ENCODE peak calls at places on chromosomes 5 and 9, in five cellular contexts. One of them, this sample, is unnamed.
A peak's percentile ranks its signal among the peaks of the same experiment; 100 is the strongest.

GRCh38 chr9:130283514-130284248 is 18.1 kb downstream of the HMCN2 start:
- DNase-seq in OCI-LY7: no peak
- DNase-seq in fibroblast of the aortic adventitia: no peak
- DNase-seq in stomach: no peak
- DNase-seq in GM23248: no peak
- DNase-seq in this sample: no peak

GRCh38 chr9:17064558-17064957 is 70.3 kb upstream of the CNTLN start:
- DNase-seq in OCI-LY7: no peak
- DNase-seq in GM23248: no peak
- DNase-seq in stomach: no peak
- DNase-seq in fibroblast of the aortic adventitia: no peak
- DNase-seq in this sample: no peak

GRCh38 chr9:114779352-114779845 is 26.4 kb downstream of the TNFSF15 start:
- DNase-seq in OCI-LY7: no peak
- DNase-seq in stomach: peak; percentile 97
- DNase-seq in fibroblast of the aortic adventitia: peak; percentile 25
- DNase-seq in GM23248: peak; percentile 50
- DNase-seq in this sample: peak; percentile 89

GRCh38 chr5:21810737-21811316 is 1042.3 kb downstream of the CDH12 start:
- DNase-seq in fibroblast of the aortic adventitia: peak; percentile 17
- DNase-seq in stomach: no peak
- DNase-seq in OCI-LY7: peak; percentile 26
- DNase-seq in GM23248: peak; percentile 52
- DNase-seq in this sample: no peak

GRCh38 chr5:3429962-3430361 is 165.7 kb upstream of the IRX1 start:
- DNase-seq in stomach: no peak
- DNase-seq in OCI-LY7: no peak
- DNase-seq in GM23248: no peak
- DNase-seq in fibroblast of the aortic adventitia: no peak
- DNase-seq in this sample: no peak

GRCh38 chr5:91283326-91283725 is 99.8 kb downstream of the ARRDC3 start:
- DNase-seq in OCI-LY7: no peak
- DNase-seq in GM23248: no peak
- DNase-seq in stomach: no peak
- DNase-seq in fibroblast of the aortic adventitia: no peak
- DNase-seq in this sample: no peak

GRCh38 chr5:2752059-2752874 is 790 bp upstream of the IRX2 start:
- DNase-seq in fibroblast of the aortic adventitia: peak; percentile 2
- DNase-seq in GM23248: peak; percentile 81
- DNase-seq in stomach: peak; percentile 60
- DNase-seq in OCI-LY7: no peak
- DNase-seq in this sample: no peak

GRCh38 chr5:116574682-116575634 is at the start of gene SEMA6A:
- DNase-seq in OCI-LY7: no peak
- DNase-seq in fibroblast of the aortic adventitia: peak; percentile 72
- DNase-seq in stomach: peak; percentile 90
- DNase-seq in GM23248: peak; percentile 85
- DNase-seq in this sample: peak; percentile 94

GRCh38 chr5:180586870-180587269 is 4.4 kb downstream of the SCGB3A1 start:
- DNase-seq in GM23248: no peak
- DNase-seq in fibroblast of the aortic adventitia: no peak
- DNase-seq in stomach: no peak
- DNase-seq in OCI-LY7: no peak
- DNase-seq in this sample: no peak

DNA sequence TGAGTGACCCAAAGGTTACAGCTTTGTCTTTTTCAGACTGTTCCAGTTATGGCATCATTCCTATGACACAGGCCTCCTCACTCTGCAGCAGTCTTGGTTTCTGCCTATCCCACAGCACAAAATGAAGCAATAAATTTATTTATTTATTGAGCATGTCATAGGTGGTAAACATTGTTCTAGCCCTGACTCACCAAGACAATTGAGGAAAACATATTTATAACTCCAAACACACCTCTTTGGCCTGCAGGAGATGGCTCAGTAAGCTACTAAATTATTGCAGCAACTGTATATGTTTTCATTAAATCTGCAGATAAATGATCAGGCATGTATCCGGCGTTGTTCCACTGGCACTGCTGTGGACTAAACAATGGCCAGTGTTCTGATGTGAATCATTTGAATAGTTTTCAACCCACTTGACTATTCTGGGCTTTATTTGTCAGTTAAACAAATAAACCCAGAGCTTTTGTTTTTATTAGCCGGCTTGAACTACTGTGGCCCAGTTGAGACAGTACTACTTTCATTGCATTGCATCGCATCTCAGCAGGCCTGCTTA is 83.2 kb downstream of the FOXD1 start:
- DNase-seq in GM23248: peak; percentile 93
- DNase-seq in fibroblast of the aortic adventitia: peak; percentile 95
- DNase-seq in stomach: no peak
- DNase-seq in OCI-LY7: no peak
- DNase-seq in this sample: no peak
- H3K4me3 ChIP-seq in GM23248: no peak overlapping the region
- H3K4me3 ChIP-seq in fibroblast of the aortic adventitia: no peak overlapping the region
- H3K4me3 ChIP-seq in stomach: no peak overlapping the region
- H3K4me3 ChIP-seq in OCI-LY7: no peak overlapping the region
- H3K4me3 ChIP-seq in this sample: no peak overlapping the region

GRCh38 chr9:122349201-122349600 is 21.6 kb upstream of the PTGS1 start:
- DNase-seq in fibroblast of the aortic adventitia: no peak
- DNase-seq in stomach: no peak
- DNase-seq in GM23248: no peak
- DNase-seq in OCI-LY7: no peak
- DNase-seq in this sample: no peak

GRCh38 chr9:122347348-122348287 is 23.2 kb upstream of the PTGS1 start:
- DNase-seq in GM23248: peak; percentile 67
- DNase-seq in OCI-LY7: no peak
- DNase-seq in stomach: no peak
- DNase-seq in fibroblast of the aortic adventitia: peak; percentile 48
- DNase-seq in this sample: no peak

GRCh38 chr9:122348288-122348777 is 22.5 kb upstream of the PTGS1 start:
- DNase-seq in GM23248: no peak
- DNase-seq in stomach: no peak
- DNase-seq in OCI-LY7: no peak
- DNase-seq in fibroblast of the aortic adventitia: no peak
- DNase-seq in this sample: no peak

GRCh38 chr9:122348791-122349190 is 22.0 kb upstream of the PTGS1 start:
- DNase-seq in stomach: no peak
- DNase-seq in GM23248: no peak
- DNase-seq in OCI-LY7: no peak
- DNase-seq in fibroblast of the aortic adventitia: no peak
- DNase-seq in this sample: no peak

DNA sequence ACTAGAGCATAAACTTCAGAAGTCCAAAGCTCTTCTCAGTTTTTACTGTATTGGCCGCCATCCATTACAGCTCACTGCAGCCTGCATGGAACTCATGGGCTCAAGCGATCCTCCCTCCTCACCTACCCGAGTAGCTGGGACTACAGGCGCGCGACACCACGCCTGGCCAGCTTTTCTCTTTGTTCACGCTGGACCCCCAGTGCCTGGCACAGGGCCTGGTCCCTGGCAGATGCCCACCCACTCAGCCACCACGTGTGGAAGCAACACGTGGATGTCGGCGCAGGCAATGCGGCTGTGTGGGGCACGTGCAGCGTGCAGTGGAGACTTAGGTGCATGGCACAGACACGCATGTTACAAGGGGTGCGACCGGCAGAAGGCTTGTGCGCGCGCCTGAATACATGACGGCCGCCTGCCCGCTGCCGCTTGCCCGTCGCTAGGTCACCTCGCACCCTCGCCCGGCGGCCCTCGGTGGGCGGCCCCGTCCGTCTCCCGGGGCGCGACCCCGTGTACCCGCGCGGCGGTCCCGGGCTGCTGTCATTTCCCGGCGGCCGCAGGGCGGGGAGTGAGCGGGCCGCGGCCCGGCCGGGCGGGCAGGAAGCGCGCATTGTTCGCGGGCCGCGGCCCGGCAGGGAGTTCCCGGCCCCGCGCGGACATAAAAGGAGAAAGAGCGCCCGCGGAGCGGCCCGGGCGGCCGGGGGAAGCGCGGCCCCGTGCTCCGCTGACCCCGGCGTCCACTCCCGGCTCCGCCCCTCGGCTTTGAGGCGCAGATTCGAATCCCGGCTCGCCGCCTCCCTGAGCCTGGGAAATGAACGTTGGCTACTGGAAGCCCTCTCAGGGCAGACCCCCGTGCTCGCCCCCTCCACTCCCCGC is 24.1 kb upstream of the PTGS1 start:
- DNase-seq in fibroblast of the aortic adventitia: no peak
- DNase-seq in OCI-LY7: no peak
- DNase-seq in stomach: peak; percentile 55
- DNase-seq in GM23248: peak; percentile 67
- DNase-seq in this sample: peak; percentile 46
- H3K4me3 ChIP-seq in fibroblast of the aortic adventitia: peak overlapping the region; percentile 54
- H3K4me3 ChIP-seq in OCI-LY7: no peak overlapping the region
- H3K4me3 ChIP-seq in stomach: peak overlapping the region; percentile 60
- H3K4me3 ChIP-seq in GM23248: peak overlapping the region; percentile 71
- H3K4me3 ChIP-seq in this sample: no peak overlapping the region

GRCh38 chr5:42655982-42656660 is 100.5 kb upstream of the CCDC152 start:
- DNase-seq in stomach: no peak
- DNase-seq in GM23248: peak; percentile 47
- DNase-seq in OCI-LY7: no peak
- DNase-seq in fibroblast of the aortic adventitia: peak; percentile 40
- DNase-seq in this sample: peak; percentile 2
- H3K4me3 ChIP-seq in stomach: no peak overlapping the region
- H3K4me3 ChIP-seq in GM23248: peak overlapping the region; percentile 18
- H3K4me3 ChIP-seq in OCI-LY7: no peak overlapping the region
- H3K4me3 ChIP-seq in fibroblast of the aortic adventitia: peak overlapping the region; percentile 26
- H3K4me3 ChIP-seq in this sample: no peak overlapping the region

GRCh38 chr9:120348951-120349429 is 231.0 kb downstream of the CDK5RAP2 start:
- DNase-seq in OCI-LY7: peak; percentile 45
- DNase-seq in fibroblast of the aortic adventitia: peak; percentile 56
- DNase-seq in stomach: peak; percentile 30
- DNase-seq in GM23248: peak; percentile 69
- DNase-seq in this sample: peak; percentile 45
- H3K4me3 ChIP-seq in OCI-LY7: no peak overlapping the region
- H3K4me3 ChIP-seq in fibroblast of the aortic adventitia: no peak overlapping the region
- H3K4me3 ChIP-seq in stomach: no peak overlapping the region
- H3K4me3 ChIP-seq in GM23248: no peak overlapping the region
- H3K4me3 ChIP-seq in this sample: no peak overlapping the region

GRCh38 chr9:90967171-90967570 is 165.6 kb downstream of the SYK start:
- DNase-seq in stomach: no peak
- DNase-seq in fibroblast of the aortic adventitia: no peak
- DNase-seq in GM23248: no peak
- DNase-seq in OCI-LY7: no peak
- DNase-seq in this sample: no peak

GRCh38 chr9:90964101-90965020 is 162.7 kb downstream of the SYK start:
- DNase-seq in GM23248: no peak
- DNase-seq in fibroblast of the aortic adventitia: peak; percentile 33
- DNase-seq in stomach: peak; percentile 61
- DNase-seq in OCI-LY7: peak; percentile 31
- DNase-seq in this sample: no peak

GRCh38 chr9:90966475-90967150 is 165.0 kb downstream of the SYK start:
- DNase-seq in fibroblast of the aortic adventitia: peak; percentile 12
- DNase-seq in stomach: no peak
- DNase-seq in OCI-LY7: no peak
- DNase-seq in GM23248: peak; percentile 68
- DNase-seq in this sample: no peak

GRCh38 chr9:90965911-90966290 is 164.3 kb downstream of the SYK start:
- DNase-seq in fibroblast of the aortic adventitia: no peak
- DNase-seq in OCI-LY7: no peak
- DNase-seq in GM23248: no peak
- DNase-seq in stomach: no peak
- DNase-seq in this sample: no peak

DNA sequence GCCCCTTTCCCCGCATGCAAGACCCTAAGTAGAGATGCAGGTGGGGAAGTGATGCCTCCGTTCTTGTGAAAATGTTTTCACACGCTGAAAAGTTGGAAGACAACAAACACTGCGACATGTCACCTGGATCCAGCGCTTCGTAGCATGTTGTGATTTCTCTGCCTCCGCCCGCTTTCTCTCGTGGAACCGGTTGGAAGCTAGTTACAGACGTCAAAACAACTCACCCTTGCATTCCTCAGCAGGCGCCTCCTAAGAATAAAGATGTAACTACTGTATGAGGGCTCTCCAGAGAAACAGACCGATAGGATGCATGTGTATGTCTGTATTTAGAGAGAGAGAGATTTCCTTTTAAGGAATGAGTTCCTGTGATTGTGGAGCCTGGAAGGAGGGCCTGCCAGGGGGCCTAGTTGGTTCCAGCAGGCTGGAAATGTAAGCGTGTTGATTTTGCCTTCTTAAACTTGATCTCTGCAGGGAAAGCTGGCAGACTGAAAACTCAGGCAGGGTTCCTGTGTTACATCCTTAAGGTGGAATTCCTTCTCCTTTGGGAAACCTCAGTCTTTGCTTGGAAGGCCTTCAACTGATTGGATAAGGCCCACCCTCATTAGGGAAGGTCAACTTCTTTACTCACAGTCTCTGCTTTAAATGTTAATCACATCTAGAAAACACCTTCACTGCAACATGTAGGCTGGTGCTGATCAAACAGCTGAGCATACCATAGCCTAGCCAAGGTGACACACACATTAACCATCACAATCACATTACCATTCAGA is 163.7 kb downstream of the SYK start:
- DNase-seq in GM23248: no peak
- DNase-seq in OCI-LY7: no peak
- DNase-seq in fibroblast of the aortic adventitia: peak; percentile 21
- DNase-seq in stomach: no peak
- DNase-seq in this sample: no peak
- H3K4me3 ChIP-seq in GM23248: no peak overlapping the region
- H3K4me3 ChIP-seq in OCI-LY7: no peak overlapping the region
- H3K4me3 ChIP-seq in fibroblast of the aortic adventitia: no peak overlapping the region
- H3K4me3 ChIP-seq in stomach: no peak overlapping the region
- H3K4me3 ChIP-seq in this sample: no peak overlapping the region

DNA sequence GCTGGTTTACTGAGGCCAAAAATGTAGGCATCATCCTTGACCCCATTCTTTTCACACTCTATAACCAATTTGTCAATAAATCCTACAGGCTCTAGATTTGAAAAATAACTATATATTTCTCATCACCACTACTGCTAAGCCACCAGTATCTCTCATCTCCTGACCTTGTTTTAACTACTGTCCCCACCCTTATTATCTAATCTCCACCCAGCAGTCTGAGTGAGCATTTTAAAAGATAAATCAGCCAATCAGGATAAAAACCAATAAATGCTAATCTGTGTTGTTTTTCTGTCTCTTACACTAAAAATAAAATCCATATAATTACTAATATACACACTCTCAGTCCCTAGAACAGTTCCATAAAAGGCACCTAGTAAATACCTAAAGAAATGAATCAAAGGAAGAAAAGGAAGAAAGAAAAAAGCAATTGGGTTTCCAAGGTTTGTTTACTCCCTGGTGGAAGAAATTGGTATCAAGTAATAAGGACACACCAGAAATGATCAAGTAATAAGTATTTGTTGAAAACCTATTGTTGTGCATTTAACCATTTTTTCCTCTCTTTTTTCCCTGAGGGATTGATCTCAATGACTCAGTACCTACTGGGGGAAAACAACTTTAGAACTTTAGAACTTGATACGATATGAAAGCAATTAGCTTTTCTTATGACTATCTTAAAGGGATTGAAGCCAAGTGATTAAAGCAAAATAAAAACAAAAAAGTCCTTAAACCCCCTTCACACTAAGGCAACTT is 19.3 kb downstream of the MRPS27 start:
- DNase-seq in fibroblast of the aortic adventitia: peak; percentile 45
- DNase-seq in stomach: no peak
- DNase-seq in OCI-LY7: no peak
- DNase-seq in GM23248: peak; percentile 16
- DNase-seq in this sample: no peak
- H3K4me3 ChIP-seq in fibroblast of the aortic adventitia: no peak overlapping the region
- H3K4me3 ChIP-seq in stomach: no peak overlapping the region
- H3K4me3 ChIP-seq in OCI-LY7: peak overlapping the region; percentile 47
- H3K4me3 ChIP-seq in GM23248: no peak overlapping the region
- H3K4me3 ChIP-seq in this sample: no peak overlapping the region

This sample was measured in adrenal gland.